ENCODE peak calls at places on chromosomes 1 and 21, in five cellular contexts. W is PC-3, V is transverse colon, F is thyroid gland, K is ovary. H is an unnamed sample.

GRCh38 chr1:9658186-9658585 is 6.7 kb downstream of the PIK3CD start:
- DNase-seq in W (no peak), V (no peak), F (no peak), K (no peak), H (no peak)

GRCh38 chr21:45576838-45577737 is 34.8 kb upstream of the SLC19A1 start:
- DNase-seq in W (no peak), V (no peak), F (no peak), K (no peak), H (peak; percentile 46)

GRCh38 chr21:44454747-44455523 is at the start of gene LRRC3:
- DNase-seq in W (peak; percentile 86), V (peak; percentile 90), F (peak; percentile 69), K (peak; percentile 92), H (peak; percentile 95)

GRCh38 chr21:37364722-37365121 is 1.9 kb upstream of the DYRK1A start:
- DNase-seq in W (no peak), V (no peak), F (no peak), K (no peak), H (no peak)

GRCh38 chr1:235074335-235075120 is 54.1 kb downstream of the TOMM20 start:
- DNase-seq in W (peak; percentile 73), V (peak; percentile 36), F (peak; percentile 34), K (no peak), H (peak; percentile 77)

GRCh38 chr1:28718601-28719331 is 18.0 kb upstream of the YTHDF2 start:
- DNase-seq in W (no peak), V (no peak), F (no peak), K (no peak), H (no peak)

GRCh38 chr1:24277420-24278169 is 41.6 kb upstream of the GRHL3 start:
- DNase-seq in W (peak; percentile 54), V (no peak), F (no peak), K (no peak), H (peak; percentile 4)

GRCh38 chr1:91744973-91745648 is 140.8 kb downstream of the TGFBR3 start:
- DNase-seq in W (no peak), V (no peak), F (peak; percentile 70), K (peak; percentile 53), H (peak; percentile 82)

GRCh38 chr1:203405703-203406430 is 54.9 kb upstream of the FMOD start:
- DNase-seq in W (no peak), V (no peak), F (no peak), K (peak; percentile 28), H (peak; percentile 79)

GRCh38 chr1:168121314-168122029 is 15.3 kb downstream of the GPR161 start:
- DNase-seq in W (no peak), V (peak; percentile 41), F (peak; percentile 60), K (peak; percentile 92), H (peak; percentile 87)

GRCh38 chr1:199218533-199218932 is 579.7 kb downstream of the PTPRC start:
- DNase-seq in W (no peak), V (no peak), F (no peak), K (no peak), H (no peak)

GRCh38 chr1:87794788-87795614 is 466.3 kb downstream of the LMO4 start:
- DNase-seq in W (peak; percentile 94), V (no peak), F (no peak), K (no peak), H (no peak)

GRCh38 chr1:56149761-56150160 is 429.6 kb downstream of the PLPP3 start:
- DNase-seq in W (no peak), V (no peak), F (peak; percentile 27), K (no peak), H (no peak)

GRCh38 chr21:23699402-23699801 is 1907.9 kb downstream of the MRPL39 start:
- DNase-seq in W (no peak), V (no peak), F (no peak), K (no peak), H (no peak)

GRCh38 chr1:198686069-198686728 is 47.4 kb downstream of the PTPRC start:
- DNase-seq in W (peak; percentile 70), V (no peak), F (no peak), K (no peak), H (no peak)

GRCh38 chr1:10555635-10556429 is 81.1 kb downstream of the PEX14 start:
- DNase-seq in W (no peak), V (no peak), F (no peak), K (no peak), H (no peak)

GRCh38 chr1:88980918-88981317 is 11.5 kb downstream of the KYAT3 start:
- DNase-seq in W (no peak), V (no peak), F (no peak), K (no peak), H (no peak)

GRCh38 chr1:169892819-169893644 is 664 bp downstream of the SCYL3 start:
- DNase-seq in W (no peak), V (peak; percentile 42), F (peak; percentile 47), K (peak; percentile 48), H (peak; percentile 78)

DNA sequence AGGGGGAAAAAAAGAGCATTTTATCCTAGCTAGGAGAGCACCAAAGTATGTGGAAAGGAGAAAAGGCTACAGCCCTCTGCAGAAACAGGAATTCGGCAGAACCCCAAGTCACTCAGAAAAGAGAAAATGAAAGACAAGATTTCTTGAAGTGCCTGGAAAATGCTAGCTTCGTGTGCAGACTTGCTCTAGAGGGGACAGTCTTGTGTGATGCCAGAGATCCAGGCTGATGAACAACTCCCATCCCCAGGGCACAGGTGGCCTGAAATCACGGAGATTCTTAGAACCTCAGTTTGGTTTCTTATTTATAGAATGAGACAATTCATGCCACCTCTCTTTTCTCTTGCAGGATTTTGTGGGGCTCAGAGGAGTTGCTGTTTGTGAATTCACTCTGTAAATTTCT is 61.4 kb downstream of the RUNX1 start:
- DNase-seq in W (no peak), V (no peak), F (no peak), K (no peak), H (no peak)
- H3K4me1 ChIP-seq in W (peaks cover 29% of the 10 kb centered on the region), V (peaks cover 29% of the 10 kb centered on the region), F (no peaks in the 10 kb centered on the region), K (no peaks in the 10 kb centered on the region), H (peaks cover 33% of the 10 kb centered on the region)

DNA sequence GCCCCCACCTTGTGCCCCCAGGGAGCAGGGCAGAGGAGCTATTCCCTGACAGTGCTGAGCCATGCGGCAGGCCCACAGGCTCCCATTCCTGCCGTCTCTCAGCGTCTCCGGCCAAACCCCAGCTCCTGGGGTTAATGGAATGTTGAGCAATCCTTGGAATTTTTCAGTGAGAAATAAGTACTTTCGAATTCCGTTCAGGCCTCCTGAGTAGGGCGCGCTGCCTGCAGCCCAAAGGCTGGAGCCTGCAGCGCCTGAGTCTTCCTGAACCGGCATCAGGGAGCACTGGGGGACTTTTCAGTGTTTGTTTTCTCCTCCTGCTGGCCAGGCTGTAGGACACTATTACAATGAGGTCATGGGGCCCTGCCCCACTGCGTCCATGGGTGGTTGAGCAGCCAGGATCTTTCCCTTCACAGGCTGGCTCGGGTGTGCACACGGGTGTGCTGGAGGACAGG is 33.3 kb upstream of the CSF1 start:
- DNase-seq in W (no peak), V (peak; percentile 31), F (peak; percentile 83), K (peak; percentile 73), H (peak; percentile 92)
- H3K4me1 ChIP-seq in W (peaks cover 2% of the 10 kb centered on the region), V (peaks cover 30% of the 10 kb centered on the region), F (peaks cover 26% of the 10 kb centered on the region), K (peaks cover 12% of the 10 kb centered on the region), H (peaks cover 38% of the 10 kb centered on the region)

GRCh38 chr1:115069186-115069585 is 20.1 kb downstream of the TSPAN2 start:
- DNase-seq in W (peak; percentile 73), V (no peak), F (peak; percentile 43), K (no peak), H (peak; percentile 90)
- H3K4me1 ChIP-seq in W (peaks cover 27% of the 10 kb centered on the region), V (peaks cover 45% of the 10 kb centered on the region), F (peaks cover 26% of the 10 kb centered on the region), K (no peaks in the 10 kb centered on the region), H (peaks cover 78% of the 10 kb centered on the region)

GRCh38 chr1:151312439-151313225 is 14.6 kb downstream of the PI4KB start:
- DNase-seq in W (peak; percentile 83), V (no peak), F (no peak), K (no peak), H (no peak)
- H3K4me1 ChIP-seq in W (peaks cover 51% of the 10 kb centered on the region), V (peaks cover 48% of the 10 kb centered on the region), F (peaks cover 15% of the 10 kb centered on the region), K (peaks cover 29% of the 10 kb centered on the region), H (peaks cover 63% of the 10 kb centered on the region)

GRCh38 chr1:208205216-208206013 is 38.8 kb downstream of the PLXNA2 start:
- DNase-seq in W (no peak), V (peak; percentile 67), F (no peak), K (no peak), H (no peak)

GRCh38 chr1:208206092-208206698 is 38.0 kb downstream of the PLXNA2 start:
- DNase-seq in W (no peak), V (no peak), F (no peak), K (no peak), H (no peak)

GRCh38 chr1:208203127-208203847 is 40.9 kb downstream of the PLXNA2 start:
- DNase-seq in W (peak; percentile 98), V (peak; percentile 79), F (peak; percentile 73), K (no peak), H (no peak)

GRCh38 chr1:208203848-208204609 is 40.2 kb downstream of the PLXNA2 start:
- DNase-seq in W (no peak), V (no peak), F (no peak), K (no peak), H (no peak)

DNA sequence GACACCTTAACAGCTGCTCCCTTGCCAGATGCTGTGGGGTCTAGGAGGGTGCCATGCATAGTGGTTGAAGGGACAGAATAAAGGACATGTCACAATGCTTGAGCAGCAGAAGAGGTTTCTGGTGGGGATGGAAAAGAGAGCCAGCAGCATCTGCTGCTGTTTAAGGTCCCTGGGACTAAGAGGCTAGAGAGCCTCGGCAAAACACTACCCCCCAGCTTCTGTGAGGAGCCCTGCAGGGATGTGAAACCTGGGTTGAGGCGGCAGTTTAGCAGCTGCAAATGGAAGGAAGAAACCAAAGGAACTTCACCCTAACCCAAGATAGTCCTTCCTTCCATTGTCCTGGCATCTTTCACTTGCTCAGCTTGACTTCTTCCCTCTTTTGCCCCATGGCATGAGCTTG is 39.4 kb downstream of the PLXNA2 start:
- DNase-seq in W (no peak), V (no peak), F (no peak), K (no peak), H (no peak)
- H3K4me1 ChIP-seq in W (peaks cover 49% of the 10 kb centered on the region), V (peaks cover 78% of the 10 kb centered on the region), F (peaks cover 65% of the 10 kb centered on the region), K (peaks cover 17% of the 10 kb centered on the region), H (peaks cover 10% of the 10 kb centered on the region)

H was measured in sigmoid colon.